ENCODE peak calls at places on chromosomes 4 and X, in seven cellular contexts. B is left lung, N is AG04450, K is Panc1, O is dorsolateral prefrontal cortex, I is transverse colon, C is cardiac muscle cell. Y is an unnamed sample.

GRCh38 chrX:15242899-15243555 is 26.9 kb downstream of the ASB9 start:
- DNase-seq in N (peak), B (no peak), K (peak), O (no peak), I (peak), C (peak), Y (no peak)

GRCh38 chrX:2497961-2498780 is 2.6 kb downstream of the DHRSX start:
- DNase-seq in K (no peak), O (peak), I (peak), N (no peak), C (peak), B (no peak), Y (no peak)

GRCh38 chrX:16665089-16665488 is 15.1 kb downstream of the S100G start:
- DNase-seq in N (no peak), I (no peak), K (no peak), B (no peak), C (no peak), O (no peak), Y (no peak)

GRCh38 chr4:101191302-101192098 is 155.8 kb downstream of the PPP3CA start:
- DNase-seq in C (no peak), B (no peak), N (peak), O (peak), I (peak), K (no peak), Y (peak)

GRCh38 chr4:144645621-144646522 is at the start of gene HHIP:
- DNase-seq in B (peak), C (peak), K (no peak), N (no peak), I (peak), O (peak), Y (peak)

GRCh38 chrX:134999469-134999868 is 8.7 kb downstream of the SMIM10 start:
- DNase-seq in B (no peak), N (no peak), C (peak), K (peak), I (no peak), O (no peak), Y (no peak)

GRCh38 chrX:56726609-56727008 is 2.4 kb upstream of the NBDY start:
- DNase-seq in I (no peak), K (no peak), N (peak), C (peak), B (no peak), O (no peak), Y (no peak)

GRCh38 chrX:108601276-108601675 is 135.1 kb downstream of the IRS4 start:
- DNase-seq in B (no peak), K (no peak), I (no peak), N (no peak), O (no peak), C (no peak), Y (no peak)

GRCh38 chr4:111984169-111984873 is 160.9 kb upstream of the FAM241A start:
- DNase-seq in K (no peak), O (no peak), C (peak), N (no peak), I (no peak), B (no peak), Y (no peak)

GRCh38 chr4:77728420-77728819 is 90.7 kb downstream of the CNOT6L start:
- DNase-seq in N (no peak), O (no peak), K (no peak), C (no peak), B (no peak), I (no peak), Y (no peak)

GRCh38 chrX:104659037-104659744 is 93.2 kb downstream of the IL1RAPL2 start:
- DNase-seq in O (no peak), K (no peak), N (no peak), C (peak), B (no peak), I (no peak), Y (no peak)

GRCh38 chr4:130849985-130850632 is 1754.2 kb downstream of the C4orf33 start:
- DNase-seq in C (no peak), B (no peak), K (no peak), N (no peak), I (peak), O (no peak), Y (no peak)
- H3K4me3 ChIP-seq in C (no peak), B (no peak), K (no peak), N (no peak), I (no peak), O (no peak), Y (no peak)

GRCh38 chrX:24027086-24027485 is at the start of gene KLHL15:
- DNase-seq in B (no peak), I (no peak), N (no peak), O (no peak), C (no peak), K (no peak), Y (no peak)
- H3K27ac ChIP-seq in B (peak), I (peak), N (peak), O (peak), C (peak), K (peak), Y (peak)

DNA sequence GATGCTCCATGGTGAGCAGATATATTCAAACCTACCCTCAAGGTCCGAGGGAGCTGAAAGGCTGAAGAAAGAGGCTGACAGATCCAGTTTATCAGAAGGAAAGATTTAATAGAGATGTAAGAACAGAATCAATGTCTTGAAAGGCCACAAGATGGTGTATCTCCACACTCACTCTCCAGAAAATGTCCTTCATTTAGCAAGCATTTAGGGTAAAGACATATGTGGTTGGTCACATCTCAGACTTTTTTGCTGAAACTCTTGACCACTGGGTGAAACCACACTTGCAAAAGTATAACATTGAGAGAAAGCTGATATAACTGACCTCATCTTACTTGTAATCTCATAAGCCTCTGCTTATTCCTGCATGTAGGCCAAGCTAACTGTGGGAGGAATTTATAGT is 745.8 kb upstream of the GALNTL6 start:
- DNase-seq in I (no peak), B (no peak), C (no peak), O (no peak), N (no peak), K (no peak), Y (no peak)
- TF ChIP-seq CTCF in I (no peak), B (no peak), C (no peak), O (no peak), N (no peak), K (peak), Y (no peak)

GRCh38 chr4:138659640-138660325 is 355.8 kb upstream of the NOCT start:
- DNase-seq in N (no peak), K (no peak), O (no peak), C (no peak), B (no peak), I (no peak), Y (no peak)
- H3K4me3 ChIP-seq in N (no peak), K (no peak), O (no peak), C (no peak), B (no peak), I (no peak), Y (no peak)

GRCh38 chr4:184819786-184820185 is 6.0 kb downstream of the ACSL1 start:
- DNase-seq in B (no peak), C (no peak), I (no peak), O (no peak), K (no peak), N (no peak), Y (no peak)

GRCh38 chr4:184818216-184818564 is 7.6 kb downstream of the ACSL1 start:
- DNase-seq in O (no peak), N (no peak), C (no peak), I (no peak), K (no peak), B (no peak), Y (no peak)

GRCh38 chr4:184816962-184817361 is 8.8 kb downstream of the ACSL1 start:
- DNase-seq in C (no peak), K (no peak), O (no peak), I (no peak), B (no peak), N (no peak), Y (no peak)

GRCh38 chr4:184815046-184815877 is 10.5 kb downstream of the ACSL1 start:
- DNase-seq in O (peak), C (peak), N (no peak), K (no peak), I (peak), B (peak), Y (peak)

DNA sequence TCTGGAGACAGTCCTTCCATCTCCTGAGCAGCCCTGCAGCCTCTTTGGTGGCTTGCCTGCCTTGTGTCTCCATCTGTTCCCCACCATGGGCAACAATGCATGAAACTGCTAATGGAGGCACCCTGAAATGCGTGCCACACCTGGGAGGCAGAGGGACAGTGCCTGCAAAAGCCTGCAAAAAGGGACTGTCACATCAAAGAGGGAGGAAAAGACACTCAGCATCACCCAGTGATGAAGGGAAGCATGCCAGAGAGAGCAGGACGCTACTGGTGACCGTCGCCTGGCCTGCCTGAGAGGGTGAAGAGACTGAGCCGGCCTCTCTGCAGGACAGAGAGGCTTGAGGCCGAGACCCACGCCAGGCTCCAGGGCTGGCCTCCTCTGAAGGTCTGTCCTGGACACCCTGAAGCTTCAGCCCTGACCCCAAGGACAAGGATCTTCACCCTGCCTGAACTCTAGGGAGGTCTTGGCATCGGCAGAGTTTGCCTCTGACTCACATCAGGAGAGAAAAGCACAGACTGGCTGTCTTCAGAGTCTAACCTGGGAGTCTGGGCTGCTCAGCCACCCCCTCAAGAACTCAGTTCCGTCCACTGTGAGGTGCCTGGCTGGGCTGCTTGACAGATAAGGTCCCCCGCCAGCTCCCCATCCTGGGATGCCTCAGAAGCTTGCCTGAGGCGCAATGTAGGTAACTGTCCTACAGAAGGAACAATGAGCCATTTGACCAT is 8.1 kb downstream of the ACSL1 start:
- DNase-seq in K (no peak), B (no peak), I (no peak), C (no peak), N (no peak), O (no peak), Y (no peak)
- H3K27ac ChIP-seq in K (no peak), B (peak), I (no peak), C (peak), N (no peak), O (no peak), Y (no peak)

DNA sequence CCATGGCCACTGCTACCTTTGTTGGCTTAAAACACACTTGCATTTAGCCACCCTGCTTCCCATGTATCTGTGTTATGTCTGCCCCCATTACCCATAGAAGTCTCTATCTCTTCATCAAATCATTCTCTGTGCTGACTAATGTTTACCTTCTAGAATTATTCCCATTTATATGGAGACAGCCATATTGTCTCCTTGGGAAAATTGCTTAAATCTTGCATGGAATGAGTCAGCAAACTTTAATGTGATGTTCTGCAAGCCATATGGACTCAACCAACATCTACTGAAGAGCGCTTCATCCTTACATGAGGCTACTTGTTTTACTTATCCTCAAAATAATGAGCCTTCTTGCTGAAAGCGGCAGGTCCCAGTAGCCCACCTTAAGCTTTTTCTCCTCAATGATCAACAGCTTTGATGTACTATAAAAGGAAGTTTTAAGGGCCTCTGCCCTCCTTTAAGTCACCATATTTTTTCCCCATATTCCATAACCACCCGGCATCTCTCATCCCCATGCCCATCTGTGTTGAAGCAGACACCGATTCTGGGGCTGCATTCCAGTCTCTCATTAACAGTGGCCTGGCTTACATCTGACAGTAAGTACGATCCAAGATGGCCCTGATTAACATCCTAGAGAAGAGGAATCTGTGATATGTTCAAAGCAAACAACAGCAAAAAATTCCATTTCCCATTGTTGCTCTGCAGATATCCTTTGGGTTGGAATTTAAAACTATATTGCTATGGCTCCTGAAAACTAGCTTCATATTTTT is 130.4 kb downstream of the ARHGAP6 start:
- DNase-seq in I (no peak), K (no peak), B (no peak), O (no peak), N (no peak), C (no peak), Y (no peak)
- TF ChIP-seq CTCF in I (no peak), K (no peak), B (no peak), O (no peak), N (no peak), C (no peak), Y (no peak)

GRCh38 chr4:107825072-107825789 is 499 bp downstream of the SGMS2 start:
- DNase-seq in I (peak), N (no peak), O (no peak), K (no peak), C (peak), B (no peak), Y (peak)

GRCh38 chr4:107826427-107826980 is 1.8 kb downstream of the SGMS2 start:
- DNase-seq in B (no peak), C (no peak), I (peak), N (no peak), K (no peak), O (no peak), Y (no peak)

GRCh38 chr4:107824367-107825071 is at the start of gene SGMS2:
- DNase-seq in K (peak), C (peak), O (peak), B (peak), I (peak), N (peak), Y (peak)

GRCh38 chr4:107828315-107828714 is 3.6 kb downstream of the SGMS2 start:
- DNase-seq in K (no peak), C (no peak), B (no peak), O (no peak), N (no peak), I (no peak), Y (no peak)

DNA sequence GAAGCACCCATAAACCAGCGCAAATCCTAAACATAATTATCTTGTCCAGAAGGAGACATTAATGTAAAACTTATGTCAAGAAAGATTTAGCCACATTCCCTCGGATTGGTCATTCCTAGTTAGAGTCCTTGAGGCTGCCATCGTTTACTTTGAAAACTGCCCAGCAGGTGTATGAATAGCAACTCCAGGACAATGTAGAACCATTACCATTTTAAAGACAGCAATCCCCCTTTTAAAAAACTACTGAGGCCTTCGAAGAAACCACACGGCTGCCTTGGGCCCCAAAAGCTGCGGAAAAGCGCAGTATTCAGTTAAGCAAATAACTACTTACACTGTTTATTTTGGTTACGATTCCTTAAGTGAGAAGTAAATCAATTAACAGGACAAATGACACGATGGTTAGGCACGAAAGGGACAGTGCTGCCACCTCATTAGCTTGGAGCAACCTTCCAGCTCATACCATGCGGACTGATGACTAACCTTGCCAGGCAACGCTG is 814 bp upstream of the SGMS2 start:
- DNase-seq in B (no peak), O (no peak), K (peak), I (no peak), N (no peak), C (peak), Y (no peak)
- H3K4me3 ChIP-seq in B (peak), O (peak), K (peak), I (peak), N (peak), C (peak), Y (peak)

DNA sequence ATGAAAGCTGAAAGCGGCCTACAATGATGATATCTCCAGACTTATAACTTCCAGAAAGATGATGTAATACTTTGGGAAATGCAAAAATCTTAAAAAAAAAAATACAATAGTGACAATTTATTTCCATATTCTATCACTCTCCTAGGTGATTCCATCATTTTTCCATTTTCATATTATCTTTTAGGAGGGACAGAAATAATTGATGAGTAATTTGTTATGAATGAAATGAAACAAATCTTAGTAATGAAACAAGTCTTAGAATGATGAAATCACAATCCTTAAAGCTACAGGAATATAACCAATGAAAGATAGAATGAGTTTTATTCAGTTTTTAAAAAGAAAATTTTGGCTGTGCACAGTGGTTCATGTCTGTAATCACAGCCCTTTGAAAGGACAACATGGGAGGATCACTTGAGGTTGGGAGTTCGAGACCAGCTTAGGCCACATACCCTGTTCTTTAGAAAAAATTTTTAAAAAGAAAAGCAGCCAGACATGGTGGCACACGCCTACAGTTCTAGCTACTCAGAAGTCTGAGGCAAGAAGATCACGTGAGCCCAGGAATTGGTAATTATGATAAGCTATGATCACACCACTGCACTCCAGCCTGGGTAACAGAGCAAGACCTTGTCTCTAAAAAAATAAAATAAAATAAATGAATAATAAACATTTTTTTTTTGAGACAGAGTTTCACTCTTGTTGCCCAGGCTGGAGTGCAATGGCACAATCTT is 21.7 kb downstream of the CLOCK start:
- DNase-seq in K (no peak), C (no peak), O (no peak), I (no peak), N (no peak), B (no peak), Y (no peak)
- H3K27ac ChIP-seq in K (no peak), C (no peak), O (no peak), I (no peak), N (no peak), B (no peak), Y (no peak)

DNA sequence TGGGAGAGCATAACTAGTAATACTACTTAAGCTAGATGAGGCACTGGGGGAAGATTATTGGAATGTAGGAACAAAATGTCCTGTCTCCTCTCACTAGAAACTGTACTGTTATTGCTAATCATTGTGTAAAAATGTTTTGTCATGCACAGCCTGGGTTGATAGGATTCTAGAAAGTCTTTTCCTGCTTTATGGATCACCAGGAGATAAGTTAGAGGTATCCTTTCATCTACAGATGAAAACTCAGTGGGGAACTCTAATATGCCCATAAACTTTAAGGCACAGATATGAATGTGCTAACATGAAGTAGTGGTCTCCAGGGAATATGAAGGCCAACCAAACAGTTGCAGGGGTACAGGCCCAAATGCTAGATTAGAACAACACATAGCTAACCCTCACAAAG is 57.5 kb downstream of the SRPX start:
- DNase-seq in I (no peak), C (no peak), N (no peak), O (no peak), K (no peak), B (no peak), Y (no peak)
- TF ChIP-seq CTCF in I (no peak), C (no peak), N (no peak), O (no peak), K (no peak), B (no peak), Y (no peak)